ENCODE peak calls at places on chromosomes 16 and 17, in eight cellular contexts. One of them, this sample, is unnamed.

GRCh38 chr16:22318690-22319358 is 21.6 kb downstream of the POLR3E start:
- DNase-seq in adrenal gland: no peak
- DNase-seq in IMR-90: peak; percentile 22
- DNase-seq in A549: peak; percentile 55
- DNase-seq in sigmoid colon: peak; percentile 66
- DNase-seq in uterus: no peak
- DNase-seq in ovary: no peak
- DNase-seq in transverse colon: peak; percentile 38
- DNase-seq in this sample: peak; percentile 43

GRCh38 chr16:55948230-55948629 is 73.1 kb upstream of the CES5A start:
- DNase-seq in uterus: no peak
- DNase-seq in ovary: no peak
- DNase-seq in A549: no peak
- DNase-seq in sigmoid colon: no peak
- DNase-seq in IMR-90: no peak
- DNase-seq in adrenal gland: no peak
- DNase-seq in transverse colon: no peak
- DNase-seq in this sample: no peak

GRCh38 chr17:37392024-37392590 is 14.5 kb downstream of the ACACA start:
- DNase-seq in adrenal gland: no peak
- DNase-seq in uterus: no peak
- DNase-seq in IMR-90: peak; percentile 90
- DNase-seq in transverse colon: no peak
- DNase-seq in ovary: no peak
- DNase-seq in sigmoid colon: no peak
- DNase-seq in A549: peak; percentile 34
- DNase-seq in this sample: no peak

GRCh38 chr17:32877164-32877764 is 340 bp upstream of the MYO1D start:
- DNase-seq in A549: peak; percentile 84
- DNase-seq in adrenal gland: peak; percentile 94
- DNase-seq in uterus: peak; percentile 95
- DNase-seq in ovary: peak; percentile 93
- DNase-seq in sigmoid colon: peak; percentile 94
- DNase-seq in IMR-90: peak; percentile 73
- DNase-seq in transverse colon: peak; percentile 96
- DNase-seq in this sample: peak; percentile 96

GRCh38 chr17:33385133-33385532 is 92.0 kb upstream of the ASIC2 start:
- DNase-seq in sigmoid colon: no peak
- DNase-seq in transverse colon: no peak
- DNase-seq in IMR-90: no peak
- DNase-seq in A549: no peak
- DNase-seq in ovary: no peak
- DNase-seq in uterus: no peak
- DNase-seq in adrenal gland: no peak
- DNase-seq in this sample: no peak

GRCh38 chr16:3112058-3112880 is at the start of gene ZNF205:
- DNase-seq in sigmoid colon: peak; percentile 87
- DNase-seq in ovary: peak; percentile 80
- DNase-seq in A549: peak; percentile 85
- DNase-seq in IMR-90: peak; percentile 70
- DNase-seq in transverse colon: peak; percentile 85
- DNase-seq in uterus: peak; percentile 70
- DNase-seq in adrenal gland: peak; percentile 82
- DNase-seq in this sample: peak; percentile 79

GRCh38 chr17:44004761-44005526 is 522 bp downstream of the NAGS start:
- DNase-seq in adrenal gland: no peak
- DNase-seq in uterus: peak; percentile 23
- DNase-seq in A549: no peak
- DNase-seq in transverse colon: peak; percentile 49
- DNase-seq in sigmoid colon: no peak
- DNase-seq in ovary: peak; percentile 28
- DNase-seq in IMR-90: no peak
- DNase-seq in this sample: peak; percentile 36

GRCh38 chr16:65069090-65069489 is 52.8 kb downstream of the CDH11 start:
- DNase-seq in A549: peak; percentile 23
- DNase-seq in sigmoid colon: no peak
- DNase-seq in IMR-90: peak; percentile 97
- DNase-seq in transverse colon: no peak
- DNase-seq in uterus: no peak
- DNase-seq in ovary: no peak
- DNase-seq in adrenal gland: no peak
- DNase-seq in this sample: no peak

GRCh38 chr16:29816694-29817441 is 916 bp downstream of the PAGR1 start:
- DNase-seq in transverse colon: peak; percentile 73
- DNase-seq in adrenal gland: peak; percentile 81
- DNase-seq in IMR-90: peak; percentile 60
- DNase-seq in sigmoid colon: peak; percentile 88
- DNase-seq in uterus: peak; percentile 65
- DNase-seq in ovary: peak; percentile 66
- DNase-seq in A549: peak; percentile 71
- DNase-seq in this sample: peak; percentile 65

GRCh38 chr17:75773121-75773807 is 8.3 kb upstream of the GALK1 start:
- DNase-seq in A549: no peak
- DNase-seq in uterus: peak; percentile 14
- DNase-seq in adrenal gland: peak; percentile 25
- DNase-seq in sigmoid colon: peak; percentile 69
- DNase-seq in IMR-90: no peak
- DNase-seq in ovary: no peak
- DNase-seq in transverse colon: peak; percentile 14
- DNase-seq in this sample: no peak

GRCh38 chr16:55476625-55477533 is 2.1 kb upstream of the MMP2 start:
- DNase-seq in IMR-90: no peak
- DNase-seq in uterus: peak; percentile 80
- DNase-seq in transverse colon: no peak
- DNase-seq in adrenal gland: no peak
- DNase-seq in A549: no peak
- DNase-seq in ovary: no peak
- DNase-seq in sigmoid colon: peak; percentile 86
- DNase-seq in this sample: no peak

GRCh38 chr17:57120814-57121213 is 35.8 kb downstream of the AKAP1 start:
- DNase-seq in adrenal gland: no peak
- DNase-seq in uterus: no peak
- DNase-seq in IMR-90: no peak
- DNase-seq in ovary: no peak
- DNase-seq in A549: no peak
- DNase-seq in sigmoid colon: no peak
- DNase-seq in transverse colon: no peak
- DNase-seq in this sample: no peak

GRCh38 chr16:31141489-31142108 is 6.1 kb upstream of the PRSS8 start:
- DNase-seq in A549: no peak
- DNase-seq in ovary: peak; percentile 54
- DNase-seq in adrenal gland: peak; percentile 83
- DNase-seq in sigmoid colon: peak; percentile 77
- DNase-seq in IMR-90: peak; percentile 84
- DNase-seq in transverse colon: no peak
- DNase-seq in uterus: peak; percentile 54
- DNase-seq in this sample: no peak

GRCh38 chr17:31466096-31466495 is 74.6 kb downstream of the RAB11FIP4 start:
- DNase-seq in adrenal gland: no peak
- DNase-seq in uterus: no peak
- DNase-seq in IMR-90: no peak
- DNase-seq in transverse colon: no peak
- DNase-seq in sigmoid colon: no peak
- DNase-seq in ovary: no peak
- DNase-seq in A549: no peak
- DNase-seq in this sample: no peak

GRCh38 chr17:72631568-72631967 is 460.9 kb downstream of the SLC39A11 start:
- DNase-seq in uterus: no peak
- DNase-seq in IMR-90: no peak
- DNase-seq in A549: no peak
- DNase-seq in ovary: no peak
- DNase-seq in transverse colon: no peak
- DNase-seq in sigmoid colon: no peak
- DNase-seq in adrenal gland: no peak
- DNase-seq in this sample: no peak

GRCh38 chr16:87555647-87556046 is 46.7 kb upstream of the JPH3 start:
- DNase-seq in A549: no peak
- DNase-seq in ovary: no peak
- DNase-seq in transverse colon: no peak
- DNase-seq in uterus: no peak
- DNase-seq in IMR-90: no peak
- DNase-seq in adrenal gland: no peak
- DNase-seq in sigmoid colon: no peak
- DNase-seq in this sample: no peak
- H3K27ac ChIP-seq in A549: no peak overlapping the region
- H3K27ac ChIP-seq in ovary: no peak overlapping the region
- H3K27ac ChIP-seq in transverse colon: no peak overlapping the region
- H3K27ac ChIP-seq in uterus: no peak overlapping the region
- H3K27ac ChIP-seq in IMR-90: no peak overlapping the region
- H3K27ac ChIP-seq in adrenal gland: no peak overlapping the region
- H3K27ac ChIP-seq in sigmoid colon: no peak overlapping the region
- H3K27ac ChIP-seq in this sample: no peak overlapping the region

GRCh38 chr16:743794-744500 is 3.1 kb upstream of the CIAO3 start:
- DNase-seq in sigmoid colon: no peak
- DNase-seq in ovary: no peak
- DNase-seq in uterus: no peak
- DNase-seq in transverse colon: no peak
- DNase-seq in IMR-90: no peak
- DNase-seq in A549: no peak
- DNase-seq in adrenal gland: no peak
- DNase-seq in this sample: no peak
- TF ChIP-seq CTCF in sigmoid colon: no peak
- TF ChIP-seq CTCF in ovary: no peak
- TF ChIP-seq CTCF in uterus: no peak
- TF ChIP-seq CTCF in transverse colon: no peak
- TF ChIP-seq CTCF in IMR-90: no peak
- TF ChIP-seq CTCF in A549: no peak
- TF ChIP-seq CTCF in adrenal gland: no peak
- TF ChIP-seq CTCF in this sample: no peak

GRCh38 chr17:81871387-81872120 is 417 bp upstream of the ARHGDIA start:
- DNase-seq in IMR-90: peak; percentile 83
- DNase-seq in adrenal gland: peak; percentile 96
- DNase-seq in sigmoid colon: peak; percentile 98
- DNase-seq in A549: peak; percentile 95
- DNase-seq in uterus: peak; percentile 94
- DNase-seq in transverse colon: peak; percentile 96
- DNase-seq in ovary: peak; percentile 94
- DNase-seq in this sample: peak; percentile 96
- TF ChIP-seq POLR2A in IMR-90: peak; percentile 4
- TF ChIP-seq POLR2A in adrenal gland: peak; percentile 91
- TF ChIP-seq POLR2A in sigmoid colon: peak; percentile 89
- TF ChIP-seq POLR2A in A549: peak; percentile 77
- TF ChIP-seq POLR2A in uterus: peak; percentile 99
- TF ChIP-seq POLR2A in transverse colon: peak; percentile 92
- TF ChIP-seq POLR2A in ovary: peak; percentile 98
- TF ChIP-seq POLR2A in this sample: no peak

DNA sequence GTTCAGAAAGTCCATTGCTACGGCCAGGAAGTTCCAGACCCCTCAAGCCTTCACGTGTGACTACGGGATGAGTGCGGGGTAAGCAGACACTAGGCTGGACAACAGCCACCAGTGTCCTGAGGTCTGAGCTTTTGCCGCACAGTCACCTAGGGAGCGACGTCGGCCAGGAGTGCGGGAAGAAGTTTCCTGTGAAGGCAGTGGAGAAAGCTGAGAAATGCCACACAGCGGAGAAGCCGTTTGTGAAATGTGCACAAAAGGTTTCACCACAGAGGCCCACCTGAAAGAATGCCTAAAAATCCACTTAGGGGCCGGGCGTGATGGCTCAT is 47.4 kb downstream of the SHCBP1 start:
- DNase-seq in A549: no peak
- DNase-seq in uterus: no peak
- DNase-seq in ovary: no peak
- DNase-seq in IMR-90: no peak
- DNase-seq in transverse colon: no peak
- DNase-seq in adrenal gland: no peak
- DNase-seq in sigmoid colon: no peak
- DNase-seq in this sample: no peak
- H3K27ac ChIP-seq in A549: peak overlapping the region; percentile 61
- H3K27ac ChIP-seq in uterus: no peak overlapping the region
- H3K27ac ChIP-seq in ovary: no peak overlapping the region
- H3K27ac ChIP-seq in IMR-90: peak overlapping the region; percentile 11
- H3K27ac ChIP-seq in transverse colon: no peak overlapping the region
- H3K27ac ChIP-seq in adrenal gland: no peak overlapping the region
- H3K27ac ChIP-seq in sigmoid colon: no peak overlapping the region
- H3K27ac ChIP-seq in this sample: no peak overlapping the region

GRCh38 chr16:85449885-85450245 is 163.3 kb upstream of the GSE1 start:
- DNase-seq in IMR-90: no peak
- DNase-seq in sigmoid colon: no peak
- DNase-seq in uterus: no peak
- DNase-seq in transverse colon: no peak
- DNase-seq in adrenal gland: no peak
- DNase-seq in A549: no peak
- DNase-seq in ovary: no peak
- DNase-seq in this sample: no peak

GRCh38 chr16:85448557-85449194 is 164.4 kb upstream of the GSE1 start:
- DNase-seq in ovary: no peak
- DNase-seq in uterus: peak; percentile 49
- DNase-seq in A549: no peak
- DNase-seq in IMR-90: no peak
- DNase-seq in sigmoid colon: no peak
- DNase-seq in transverse colon: peak; percentile 71
- DNase-seq in adrenal gland: no peak
- DNase-seq in this sample: peak; percentile 84

GRCh38 chr16:85446846-85447656 is 166.1 kb upstream of the GSE1 start:
- DNase-seq in uterus: no peak
- DNase-seq in sigmoid colon: no peak
- DNase-seq in adrenal gland: no peak
- DNase-seq in A549: no peak
- DNase-seq in IMR-90: no peak
- DNase-seq in transverse colon: peak; percentile 67
- DNase-seq in ovary: no peak
- DNase-seq in this sample: peak; percentile 54

GRCh38 chr16:85447657-85448313 is 165.3 kb upstream of the GSE1 start:
- DNase-seq in sigmoid colon: no peak
- DNase-seq in transverse colon: no peak
- DNase-seq in adrenal gland: no peak
- DNase-seq in uterus: no peak
- DNase-seq in IMR-90: no peak
- DNase-seq in ovary: no peak
- DNase-seq in A549: no peak
- DNase-seq in this sample: no peak

GRCh38 chr16:85449195-85449884 is 163.8 kb upstream of the GSE1 start:
- DNase-seq in transverse colon: no peak
- DNase-seq in ovary: no peak
- DNase-seq in A549: no peak
- DNase-seq in sigmoid colon: no peak
- DNase-seq in adrenal gland: no peak
- DNase-seq in uterus: no peak
- DNase-seq in IMR-90: no peak
- DNase-seq in this sample: peak; percentile 63
- TF ChIP-seq CTCF in transverse colon: no peak
- TF ChIP-seq CTCF in ovary: no peak
- TF ChIP-seq CTCF in A549: no peak
- TF ChIP-seq CTCF in sigmoid colon: no peak
- TF ChIP-seq CTCF in adrenal gland: no peak
- TF ChIP-seq CTCF in uterus: no peak
- TF ChIP-seq CTCF in IMR-90: no peak
- TF ChIP-seq CTCF in this sample: no peak

GRCh38 chr17:78040561-78041400 is 82.3 kb downstream of the TNRC6C start:
- DNase-seq in transverse colon: peak; percentile 41
- DNase-seq in uterus: peak; percentile 50
- DNase-seq in sigmoid colon: peak; percentile 80
- DNase-seq in A549: peak; percentile 81
- DNase-seq in ovary: peak; percentile 47
- DNase-seq in IMR-90: peak; percentile 43
- DNase-seq in adrenal gland: peak; percentile 40
- DNase-seq in this sample: peak; percentile 29
- TF ChIP-seq POLR2A in transverse colon: peak; percentile 23
- TF ChIP-seq POLR2A in uterus: no peak
- TF ChIP-seq POLR2A in sigmoid colon: no peak
- TF ChIP-seq POLR2A in A549: peak; percentile 88
- TF ChIP-seq POLR2A in ovary: no peak
- TF ChIP-seq POLR2A in IMR-90: no peak
- TF ChIP-seq POLR2A in adrenal gland: peak; percentile 37
- TF ChIP-seq POLR2A in this sample: no peak